ENCODE peak calls at places on chromosomes 16 and 17, in eight cellular contexts. G, L, I, U, P, V, A and B are unnamed samples.

GRCh38 chr16:81625544-81626152 is 153.4 kb upstream of the PLCG2 start:
- DNase-seq in G (no peak), L (no peak), I (no peak), U (no peak), P (no peak), V (peak; percentile 95), A (peak; percentile 43), B (no peak)

GRCh38 chr16:76639685-76640289 is 362.6 kb downstream of the CNTNAP4 start:
- DNase-seq in G (no peak), L (no peak), I (no peak), U (no peak), P (peak; percentile 6), V (no peak), A (peak; percentile 1), B (no peak)

GRCh38 chr17:68491864-68492263 is 20.4 kb upstream of the PRKAR1A start:
- DNase-seq in G (no peak), L (no peak), I (no peak), U (no peak), P (no peak), V (peak; percentile 76), A (no peak), B (peak; percentile 64)

GRCh38 chr17:82325286-82326180 is 8.0 kb downstream of the SECTM1 start:
- DNase-seq in G (no peak), L (no peak), I (no peak), U (no peak), P (no peak), V (no peak), A (no peak), B (no peak)

GRCh38 chr17:3866269-3866668 is 20.2 kb upstream of the NCBP3 start:
- DNase-seq in G (no peak), L (no peak), I (no peak), U (no peak), P (no peak), V (no peak), A (no peak), B (no peak)

GRCh38 chr16:73101568-73101967 is 53.6 kb upstream of the ZFHX3 start:
- DNase-seq in G (no peak), L (no peak), I (no peak), U (no peak), P (no peak), V (no peak), A (no peak), B (no peak)

GRCh38 chr17:61397086-61397842 is 2.4 kb upstream of the TBX2 start:
- DNase-seq in G (no peak), L (no peak), I (no peak), U (no peak), P (no peak), V (no peak), A (peak; percentile 72), B (peak; percentile 56)

GRCh38 chr16:11233727-11234376 is 22.2 kb downstream of the SOCS1 start:
- DNase-seq in G (no peak), L (no peak), I (no peak), U (peak; percentile 50), P (no peak), V (no peak), A (no peak), B (no peak)

GRCh38 chr17:57916925-57917858 is 38.0 kb downstream of the CUEDC1 start:
- DNase-seq in G (no peak), L (no peak), I (peak; percentile 62), U (no peak), P (no peak), V (no peak), A (no peak), B (no peak)

GRCh38 chr17:58322581-58323419 is 5.8 kb downstream of the TSPOAP1 start:
- DNase-seq in G (no peak), L (no peak), I (no peak), U (no peak), P (no peak), V (no peak), A (no peak), B (no peak)

GRCh38 chr17:10171057-10171456 is 27.3 kb downstream of the GAS7 start:
- DNase-seq in G (no peak), L (no peak), I (peak; percentile 40), U (no peak), P (no peak), V (no peak), A (no peak), B (peak; percentile 63)

GRCh38 chr17:81866440-81867122 is 4.6 kb downstream of the ARHGDIA start:
- DNase-seq in G (no peak), L (no peak), I (no peak), U (peak; percentile 11), P (no peak), V (no peak), A (no peak), B (no peak)

GRCh38 chr17:74239169-74239568 is 25.8 kb downstream of the TTYH2 start:
- DNase-seq in G (no peak), L (no peak), I (no peak), U (no peak), P (no peak), V (peak; percentile 83), A (no peak), B (peak; percentile 51)

GRCh38 chr16:13904179-13904691 is 15.7 kb upstream of the ERCC4 start:
- DNase-seq in G (no peak), L (no peak), I (no peak), U (no peak), P (no peak), V (no peak), A (no peak), B (no peak)

GRCh38 chr16:79328327-79329162 is 272.0 kb downstream of the MAF start:
- DNase-seq in G (no peak), L (no peak), I (peak; percentile 62), U (no peak), P (no peak), V (no peak), A (no peak), B (no peak)

GRCh38 chr17:9890124-9890523 is 14.9 kb downstream of the RCVRN start:
- DNase-seq in G (no peak), L (peak; percentile 66), I (no peak), U (no peak), P (peak; percentile 38), V (no peak), A (no peak), B (no peak)